ENCODE peak calls at places on chromosome 22, in eight cellular contexts. N, R, J, Z, G, I, U and P are unnamed samples.
A peak's percentile ranks its signal among the peaks of the same experiment; 100 is the strongest.

GRCh38 chr22:30423296-30423958 is 2.1 kb upstream of the MTFP1 start:
- DNase-seq in N (peak; percentile 89), R (peak; percentile 70), J (peak; percentile 62), Z (no peak), G (peak; percentile 92), I (no peak), U (no peak), P (peak; percentile 54)

GRCh38 chr22:29757096-29757495 is 9.7 kb downstream of the ZMAT5 start:
- DNase-seq in N (no peak), R (no peak), J (no peak), Z (no peak), G (no peak), I (no peak), U (no peak), P (no peak)

GRCh38 chr22:25069758-25070461 is 117.4 kb downstream of the KIAA1671 start:
- DNase-seq in N (peak; percentile 69), R (no peak), J (peak; percentile 35), Z (no peak), G (no peak), I (no peak), U (no peak), P (no peak)

GRCh38 chr22:50258361-50259292 is 2.9 kb downstream of the MAPK12 start:
- DNase-seq in N (peak; percentile 60), R (no peak), J (no peak), Z (no peak), G (no peak), I (no peak), U (no peak), P (no peak)

GRCh38 chr22:44057411-44057987 is 33.4 kb downstream of the PARVB start:
- DNase-seq in N (no peak), R (no peak), J (no peak), Z (no peak), G (no peak), I (no peak), U (no peak), P (peak; percentile 88)

GRCh38 chr22:50180727-50181521 is 4.8 kb upstream of the TRABD start:
- DNase-seq in N (peak; percentile 66), R (no peak), J (no peak), Z (no peak), G (no peak), I (no peak), U (no peak), P (no peak)

GRCh38 chr22:30609260-30610185 is 2.5 kb downstream of the TCN2 start:
- DNase-seq in N (no peak), R (peak; percentile 24), J (no peak), Z (peak; percentile 72), G (peak; percentile 76), I (peak; percentile 66), U (peak; percentile 86), P (peak; percentile 30)

GRCh38 chr22:30755760-30756124 is 61.1 kb downstream of the OSBP2 start:
- DNase-seq in N (no peak), R (no peak), J (no peak), Z (no peak), G (no peak), I (no peak), U (no peak), P (no peak)

GRCh38 chr22:31743871-31744270 is 6.1 kb downstream of the PRR14L start:
- DNase-seq in N (no peak), R (no peak), J (no peak), Z (no peak), G (no peak), I (no peak), U (no peak), P (no peak)

DNA sequence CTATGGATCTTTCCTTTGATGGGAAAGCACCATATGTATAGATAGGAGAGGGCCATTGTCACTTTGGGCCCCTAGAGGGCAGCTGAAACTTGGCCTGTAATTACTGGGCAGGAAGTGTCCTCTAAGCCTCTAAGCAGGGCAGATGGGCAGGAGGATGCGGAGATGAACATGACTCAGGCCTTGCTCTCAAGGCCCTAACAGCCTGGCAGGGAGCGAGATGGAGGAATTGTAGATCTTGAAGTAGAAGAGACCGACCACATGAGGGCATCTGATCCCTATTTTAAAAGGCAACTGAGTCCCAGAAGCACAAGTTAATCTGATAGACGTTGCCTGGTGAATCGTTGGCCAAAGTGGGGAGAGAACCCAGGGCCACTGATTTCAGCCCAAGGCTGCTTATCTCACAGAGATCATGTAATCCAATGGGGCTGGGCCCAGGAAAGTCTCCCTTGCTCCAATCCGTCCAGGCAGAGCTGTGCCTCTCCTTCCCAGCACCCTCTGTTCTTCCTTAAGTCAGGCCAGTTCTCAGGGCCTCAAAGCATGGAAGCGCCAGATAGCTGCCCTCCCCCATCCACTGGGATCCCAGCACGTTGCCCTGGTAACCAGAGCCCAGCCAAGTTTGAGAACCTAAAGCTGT is 2.5 kb upstream of the SEPTIN3 start:
- DNase-seq in N (no peak), R (peak; percentile 43), J (peak; percentile 27), Z (peak; percentile 75), G (no peak), I (peak; percentile 87), U (peak; percentile 88), P (peak; percentile 56)
- TF ChIP-seq CTCF in N (peak; percentile 29), R (peak; percentile 63), J (no peak), Z (peak; percentile 35), G (peak; percentile 44), I (peak; percentile 71), U (peak; percentile 65), P (peak; percentile 28)

GRCh38 chr22:47624277-47625012 is 862.0 kb downstream of the TBC1D22A start:
- DNase-seq in N (no peak), R (no peak), J (no peak), Z (no peak), G (peak; percentile 30), I (peak; percentile 36), U (no peak), P (no peak)
- H3K9me3 ChIP-seq in N (no peaks in the 10 kb centered on the region), R (no peaks in the 10 kb centered on the region), J (no peaks in the 10 kb centered on the region), Z (peaks cover 26% of the 10 kb centered on the region), G (no peaks in the 10 kb centered on the region), I (no peaks in the 10 kb centered on the region), U (peaks cover 83% of the 10 kb centered on the region), P (no peaks in the 10 kb centered on the region)

GRCh38 chr22:37465721-37466120 is 20.5 kb downstream of the MFNG start:
- DNase-seq in N (no peak), R (no peak), J (no peak), Z (no peak), G (no peak), I (peak; percentile 40), U (no peak), P (no peak)

GRCh38 chr22:37464181-37464580 is 22.0 kb downstream of the MFNG start:
- DNase-seq in N (no peak), R (no peak), J (no peak), Z (no peak), G (no peak), I (no peak), U (no peak), P (no peak)

GRCh38 chr22:37460684-37461083 is 25.5 kb downstream of the MFNG start:
- DNase-seq in N (no peak), R (no peak), J (no peak), Z (no peak), G (no peak), I (no peak), U (no peak), P (no peak)

GRCh38 chr22:37462426-37462825 is 23.8 kb downstream of the MFNG start:
- DNase-seq in N (no peak), R (no peak), J (no peak), Z (no peak), G (no peak), I (no peak), U (no peak), P (no peak)

DNA sequence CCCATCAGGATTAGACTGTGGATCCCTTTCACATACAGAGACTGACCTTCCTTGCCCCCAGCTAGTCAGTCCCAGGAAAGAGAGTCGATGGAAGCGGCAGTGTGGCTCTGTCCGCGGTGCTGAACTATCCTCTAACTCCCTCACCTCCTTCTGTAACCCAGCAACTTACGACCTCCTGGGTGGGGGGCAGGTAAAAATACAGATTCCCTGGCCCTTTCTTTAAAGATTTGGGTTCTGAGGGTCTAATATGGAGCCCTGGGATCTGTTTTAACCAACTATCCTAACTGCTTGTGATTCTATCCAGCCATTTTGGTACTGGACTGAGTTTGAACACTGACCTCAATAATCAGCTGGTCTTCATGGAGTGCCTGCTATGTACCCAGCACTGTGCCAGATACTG is 23.2 kb downstream of the MFNG start:
- DNase-seq in N (no peak), R (peak; percentile 59), J (no peak), Z (peak; percentile 22), G (no peak), I (peak; percentile 91), U (peak; percentile 49), P (peak; percentile 44)
- H3K4me1 ChIP-seq in N (no peaks in the 10 kb centered on the region), R (no peaks in the 10 kb centered on the region), J (no peaks in the 10 kb centered on the region), Z (peaks cover 3% of the 10 kb centered on the region), G (peaks cover 4% of the 10 kb centered on the region), I (no peaks in the 10 kb centered on the region), U (no peaks in the 10 kb centered on the region), P (no peaks in the 10 kb centered on the region)

GRCh38 chr22:37752189-37753061 is 55.3 kb upstream of the GCAT start:
- DNase-seq in N (peak; percentile 90), R (no peak), J (no peak), Z (peak; percentile 84), G (peak; percentile 69), I (peak; percentile 73), U (peak; percentile 85), P (peak; percentile 87)
- TF ChIP-seq CTCF in N (peak; percentile 57), R (no peak), J (no peak), Z (no peak), G (no peak), I (no peak), U (peak; percentile 15), P (no peak)

GRCh38 chr22:19210188-19210587 is 31.7 kb upstream of the SLC25A1 start:
- DNase-seq in N (no peak), R (no peak), J (no peak), Z (no peak), G (no peak), I (no peak), U (no peak), P (no peak)
- H3K9me3 ChIP-seq in N (no peaks in the 10 kb centered on the region), R (no peaks in the 10 kb centered on the region), J (no peaks in the 10 kb centered on the region), Z (no peaks in the 10 kb centered on the region), G (no peaks in the 10 kb centered on the region), I (no peaks in the 10 kb centered on the region), U (no peaks in the 10 kb centered on the region), P (no peaks in the 10 kb centered on the region)

GRCh38 chr22:37679670-37680069 is 4.2 kb downstream of the LGALS1 start:
- DNase-seq in N (no peak), R (no peak), J (no peak), Z (no peak), G (no peak), I (no peak), U (no peak), P (no peak)
- H3K4me1 ChIP-seq in N (peaks cover 37% of the 10 kb centered on the region), R (peaks cover 28% of the 10 kb centered on the region), J (peaks cover 32% of the 10 kb centered on the region), Z (peaks cover 25% of the 10 kb centered on the region), G (peaks cover 53% of the 10 kb centered on the region), I (peaks cover 4% of the 10 kb centered on the region), U (peaks cover 17% of the 10 kb centered on the region), P (peaks cover 31% of the 10 kb centered on the region)

DNA sequence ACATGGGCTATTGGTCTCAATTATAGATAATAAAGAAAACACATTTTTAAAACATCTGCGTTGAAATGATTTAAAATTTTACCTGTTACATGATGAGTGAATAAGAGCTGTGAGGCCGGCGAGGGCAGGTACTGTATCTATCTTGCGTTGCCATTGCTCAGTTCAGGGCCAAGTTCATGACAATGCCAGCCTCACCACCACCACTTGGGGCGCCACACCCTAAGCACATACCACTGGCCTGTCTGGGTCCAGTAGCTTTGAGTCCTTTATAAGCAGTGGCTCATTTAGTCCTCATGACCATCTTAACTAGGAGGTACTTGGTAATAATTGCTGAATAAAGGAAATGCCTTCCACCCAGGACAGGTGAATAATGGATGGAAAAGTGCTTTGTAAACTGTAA is 14.5 kb upstream of the MB start:
- DNase-seq in N (no peak), R (peak; percentile 27), J (peak; percentile 30), Z (no peak), G (peak; percentile 80), I (peak; percentile 93), U (no peak), P (peak; percentile 59)
- TF ChIP-seq CTCF in N (no peak), R (peak; percentile 60), J (peak; percentile 21), Z (peak; percentile 41), G (peak; percentile 58), I (peak; percentile 92), U (peak; percentile 40), P (peak; percentile 36)